ENCODE peak calls at places on chromosomes 13 and 19, in nine cellular contexts. P is OCI-LY7, F is neural progenitor cell, N is uterus, Q is cardiac muscle cell, T is mammary epithelial cell, K is brain microvascular endothelial cell, L is breast epithelium, I is HFF-Myc. A is an unnamed sample.

GRCh38 chr19:50964266-50964665 is 5.1 kb downstream of the KLK6 start:
- DNase-seq in P (no peak), F (no peak), N (no peak), Q (no peak), T (no peak), K (no peak), L (no peak), I (no peak), A (no peak)

GRCh38 chr13:44815507-44816074 is 173.7 kb downstream of the NUFIP1 start:
- DNase-seq in P (no peak), F (peak), N (peak), Q (peak), T (peak), K (peak), L (peak), I (peak), A (peak)

GRCh38 chr19:507286-508203 is at the start of gene TPGS1:
- DNase-seq in P (peak), F (peak), N (peak), Q (peak), T (peak), K (peak), L (peak), I (no peak), A (peak)

GRCh38 chr19:29283366-29283765 is 70.4 kb upstream of the UQCRFS1 start:
- DNase-seq in P (no peak), F (no peak), N (no peak), Q (no peak), T (no peak), K (no peak), L (no peak), I (no peak), A (no peak)

GRCh38 chr13:48155850-48156249 is 60.9 kb upstream of the MED4 start:
- DNase-seq in P (no peak), F (no peak), N (no peak), Q (no peak), T (peak), K (peak), L (no peak), I (peak), A (peak)

GRCh38 chr13:82654851-82655517 is 1227.3 kb downstream of the SLITRK1 start:
- DNase-seq in P (no peak), F (no peak), N (peak), Q (no peak), T (peak), K (peak), L (peak), I (no peak), A (peak)

GRCh38 chr13:98509271-98510155 is 67.4 kb downstream of the STK24 start:
- DNase-seq in P (no peak), F (no peak), N (no peak), Q (no peak), T (peak), K (peak), L (no peak), I (peak), A (peak)

GRCh38 chr19:50358483-50359431 is 6.7 kb downstream of the NAPSA start:
- DNase-seq in P (no peak), F (no peak), N (peak), Q (no peak), T (no peak), K (no peak), L (peak), I (no peak), A (no peak)

GRCh38 chr19:33442706-33443105 is 69.2 kb downstream of the CEBPG start:
- DNase-seq in P (no peak), F (no peak), N (no peak), Q (no peak), T (no peak), K (no peak), L (no peak), I (no peak), A (no peak)

GRCh38 chr19:4547303-4548237 is 7.7 kb upstream of the LRG1 start:
- DNase-seq in P (peak), F (no peak), N (no peak), Q (no peak), T (no peak), K (no peak), L (no peak), I (no peak), A (peak)

GRCh38 chr19:17205237-17206140 is 9.7 kb upstream of the USE1 start:
- DNase-seq in P (peak), F (peak), N (no peak), Q (peak), T (peak), K (peak), L (peak), I (no peak), A (peak)

GRCh38 chr13:50244913-50245574 is 229.8 kb downstream of the KCNRG start:
- DNase-seq in P (peak), F (no peak), N (no peak), Q (no peak), T (peak), K (peak), L (peak), I (peak), A (peak)

GRCh38 chr13:109858319-109858718 is 71.9 kb upstream of the IRS2 start:
- DNase-seq in P (no peak), F (no peak), N (no peak), Q (no peak), T (peak), K (no peak), L (no peak), I (no peak), A (peak)

GRCh38 chr19:7534531-7534980 is 961 bp upstream of the PNPLA6 start:
- DNase-seq in P (peak), F (peak), N (peak), Q (peak), T (peak), K (peak), L (peak), I (peak), A (peak)

GRCh38 chr19:55593096-55593772 is 6.1 kb downstream of the FIZ1 start:
- DNase-seq in P (no peak), F (no peak), N (no peak), Q (no peak), T (no peak), K (no peak), L (no peak), I (no peak), A (no peak)

GRCh38 chr19:3612901-3613741 is 6.4 kb upstream of the TBXA2R start:
- DNase-seq in P (no peak), F (peak), N (no peak), Q (no peak), T (no peak), K (no peak), L (no peak), I (no peak), A (no peak)

GRCh38 chr13:109758937-109759480 is 27.4 kb downstream of the IRS2 start:
- DNase-seq in P (no peak), F (no peak), N (no peak), Q (no peak), T (no peak), K (no peak), L (no peak), I (no peak), A (no peak)

GRCh38 chr19:33032218-33032781 is 32.4 kb downstream of the RHPN2 start:
- DNase-seq in P (no peak), F (peak), N (no peak), Q (no peak), T (no peak), K (no peak), L (no peak), I (no peak), A (no peak)

GRCh38 chr19:49249933-49250332 is 75.1 kb downstream of the SLC6A16 start:
- DNase-seq in P (no peak), F (no peak), N (no peak), Q (no peak), T (no peak), K (no peak), L (no peak), I (no peak), A (no peak)

GRCh38 chr13:109100705-109101104 is 471.3 kb downstream of the MYO16 start:
- DNase-seq in P (no peak), F (no peak), N (no peak), Q (no peak), T (peak), K (no peak), L (peak), I (no peak), A (no peak)

GRCh38 chr13:109787135-109787954 is 962 bp upstream of the IRS2 start:
- DNase-seq in P (peak), F (peak), N (peak), Q (peak), T (peak), K (no peak), L (peak), I (no peak), A (peak)

GRCh38 chr19:47573076-47574026 is at the start of gene ZNF541:
- DNase-seq in P (no peak), F (no peak), N (peak), Q (no peak), T (no peak), K (no peak), L (peak), I (no peak), A (no peak)

GRCh38 chr19:13843104-13843921 is 33.6 kb upstream of the NANOS3 start:
- DNase-seq in P (no peak), F (peak), N (peak), Q (peak), T (peak), K (no peak), L (peak), I (no peak), A (peak)

GRCh38 chr19:34416021-34416545 is 11.9 kb downstream of the PDCD2L start:
- DNase-seq in P (no peak), F (no peak), N (no peak), Q (no peak), T (no peak), K (no peak), L (no peak), I (peak), A (peak)

GRCh38 chr13:23790591-23791170 is 98.5 kb downstream of the MIPEP start:
- DNase-seq in P (no peak), F (no peak), N (no peak), Q (no peak), T (no peak), K (peak), L (no peak), I (peak), A (no peak)

GRCh38 chr19:38009650-38010229 is 102.7 kb downstream of the SIPA1L3 start:
- DNase-seq in P (peak), F (no peak), N (no peak), Q (no peak), T (no peak), K (no peak), L (no peak), I (no peak), A (no peak)

GRCh38 chr13:101007245-101007644 is 332.6 kb upstream of the TMTC4 start:
- DNase-seq in P (no peak), F (no peak), N (no peak), Q (no peak), T (no peak), K (no peak), L (no peak), I (no peak), A (no peak)
- TF ChIP-seq CTCF in P (no peak), F (no peak), N (no peak), Q (no peak), T (no peak), K (no peak), L (no peak), I (no peak), A (no peak)

GRCh38 chr13:43786766-43787517 is at the start of gene ENOX1:
- DNase-seq in P (peak), F (peak), N (peak), Q (peak), T (peak), K (peak), L (no peak), I (no peak), A (peak)
- TF ChIP-seq CTCF in P (peak), F (peak), N (peak), Q (peak), T (peak), K (no peak), L (no peak), I (peak), A (peak)

GRCh38 chr19:18281082-18282020 is at the start of gene JUND:
- DNase-seq in P (peak), F (peak), N (peak), Q (peak), T (peak), K (peak), L (peak), I (peak), A (peak)
- TF ChIP-seq CTCF in P (peak), F (peak), N (peak), Q (no peak), T (no peak), K (no peak), L (no peak), I (no peak), A (no peak)

GRCh38 chr19:2269244-2270156 is 12.5 kb downstream of the PEAK3 start:
- DNase-seq in P (peak), F (peak), N (peak), Q (peak), T (peak), K (peak), L (peak), I (peak), A (peak)
- TF ChIP-seq CTCF in P (no peak), F (no peak), N (peak), Q (no peak), T (no peak), K (peak), L (peak), I (no peak), A (no peak)

GRCh38 chr13:113123226-113124150 is 889 bp downstream of the F10 start:
- DNase-seq in P (no peak), F (no peak), N (no peak), Q (no peak), T (no peak), K (no peak), L (no peak), I (no peak), A (no peak)
- TF ChIP-seq CTCF in P (peak), F (peak), N (no peak), Q (no peak), T (no peak), K (peak), L (no peak), I (peak), A (no peak)

DNA sequence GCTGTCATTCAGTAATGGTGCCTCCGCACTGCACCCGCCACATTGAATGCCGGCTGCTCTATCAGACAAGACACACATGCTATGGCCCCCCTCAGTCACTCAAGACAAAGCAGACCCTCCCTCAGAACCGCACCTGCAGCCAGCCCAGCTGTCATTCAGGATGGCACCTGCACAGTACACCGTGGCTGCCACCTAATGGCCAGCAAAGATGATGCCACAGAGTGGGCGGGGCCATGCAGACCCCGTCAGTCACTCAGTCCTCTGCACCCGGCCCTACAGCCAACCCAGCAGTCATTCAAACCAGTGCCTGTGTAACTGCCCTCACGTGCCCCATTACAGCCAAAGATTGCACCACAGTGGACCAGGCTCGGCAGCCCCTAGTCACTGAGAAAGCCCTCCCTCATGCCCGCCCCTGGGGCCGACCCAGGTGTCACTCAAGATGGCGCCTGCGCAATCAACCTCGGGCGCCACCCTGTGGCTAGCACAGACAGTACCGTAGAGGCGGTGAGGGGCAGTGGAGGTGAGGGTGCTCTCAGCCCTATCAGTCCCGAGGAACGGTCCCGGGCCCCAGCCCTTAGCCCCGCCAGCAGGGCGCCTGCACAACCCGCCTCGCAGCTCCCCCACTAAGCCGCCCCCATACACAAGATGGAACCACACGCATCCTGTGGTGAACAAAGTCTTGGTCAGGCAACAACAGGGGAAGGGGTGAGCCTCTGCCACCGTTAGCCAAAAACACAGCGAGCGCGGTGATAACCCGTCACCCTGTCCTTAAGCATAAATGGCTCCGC is 2.4 kb downstream of the PEG3 start:
- DNase-seq in P (no peak), F (no peak), N (peak), Q (no peak), T (peak), K (peak), L (peak), I (no peak), A (no peak)
- TF ChIP-seq CTCF in P (no peak), F (no peak), N (peak), Q (peak), T (no peak), K (no peak), L (peak), I (no peak), A (no peak)

GRCh38 chr13:92573467-92574057 is 653.0 kb upstream of the GPC6 start:
- DNase-seq in P (no peak), F (peak), N (no peak), Q (peak), T (no peak), K (peak), L (no peak), I (no peak), A (peak)
- TF ChIP-seq CTCF in P (no peak), F (peak), N (no peak), Q (peak), T (no peak), K (peak), L (no peak), I (no peak), A (peak)

GRCh38 chr13:32262165-32262564 is 53.0 kb downstream of the ZAR1L start:
- DNase-seq in P (no peak), F (no peak), N (no peak), Q (no peak), T (peak), K (no peak), L (no peak), I (no peak), A (no peak)

GRCh38 chr13:32257649-32258048 is 57.5 kb downstream of the ZAR1L start:
- DNase-seq in P (no peak), F (no peak), N (no peak), Q (no peak), T (no peak), K (no peak), L (no peak), I (no peak), A (no peak)

GRCh38 chr13:32256243-32256642 is 58.9 kb downstream of the ZAR1L start:
- DNase-seq in P (no peak), F (no peak), N (no peak), Q (no peak), T (no peak), K (no peak), L (no peak), I (no peak), A (no peak)

GRCh38 chr13:32261567-32261966 is 53.6 kb downstream of the ZAR1L start:
- DNase-seq in P (no peak), F (no peak), N (peak), Q (peak), T (peak), K (peak), L (no peak), I (peak), A (peak)

DNA sequence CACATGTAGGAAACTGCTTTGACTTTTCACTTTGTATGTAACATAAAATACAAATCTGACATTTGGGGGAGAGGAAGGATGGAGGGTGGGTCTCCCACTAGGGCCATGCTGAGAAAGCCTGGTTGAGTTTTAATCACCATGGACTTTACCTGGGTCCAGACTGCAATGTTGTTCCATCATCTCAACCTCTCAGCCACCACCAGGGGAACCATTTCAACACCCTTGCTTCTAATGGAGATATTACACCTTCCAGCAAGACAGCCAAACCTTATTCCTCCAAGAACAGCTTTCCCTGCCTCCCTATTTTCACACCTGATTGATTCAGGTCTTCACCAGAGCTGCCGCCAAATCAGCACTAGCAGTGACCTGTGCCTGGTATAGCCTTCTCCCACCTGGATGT is 56.0 kb downstream of the ZAR1L start:
- DNase-seq in P (no peak), F (no peak), N (no peak), Q (no peak), T (no peak), K (no peak), L (no peak), I (no peak), A (peak)
- TF ChIP-seq CTCF in P (peak), F (peak), N (peak), Q (no peak), T (peak), K (peak), L (no peak), I (peak), A (no peak)

GRCh38 chr19:19315444-19315843 is 4.9 kb downstream of the SUGP1 start:
- DNase-seq in P (no peak), F (no peak), N (no peak), Q (no peak), T (no peak), K (no peak), L (no peak), I (no peak), A (no peak)
- TF ChIP-seq CTCF in P (no peak), F (no peak), N (no peak), Q (no peak), T (no peak), K (peak), L (no peak), I (peak), A (no peak)